ENCODE peak calls at places on chromosomes 11 and 22, in ten cellular contexts. S is fibroblast of lung, N is IMR-90, P is bronchial epithelial cell, T is OCI-LY7, K is ovary, Q is neural progenitor cell, X is psoas muscle, U is PC-9, W is heart right ventricle. G is an unnamed sample.

GRCh38 chr11:93196816-93197382 is 892 bp downstream of the SLC36A4 start:
- DNase-seq in S (no peak), N (peak; percentile 22), P (no peak), T (peak; percentile 8), K (no peak), Q (no peak), X (no peak), U (no peak), W (no peak), G (no peak)

GRCh38 chr11:46064221-46064620 is 57.0 kb downstream of the PHF21A start:
- DNase-seq in S (peak; percentile 55), N (peak; percentile 64), P (peak; percentile 55), T (no peak), K (no peak), Q (no peak), X (no peak), U (no peak), W (no peak), G (no peak)

GRCh38 chr11:57278721-57279095 is 41.7 kb upstream of the APLNR start:
- DNase-seq in S (no peak), N (no peak), P (no peak), T (no peak), K (no peak), Q (no peak), X (no peak), U (no peak), W (no peak), G (no peak)

GRCh38 chr11:514606-515005 is 7.6 kb upstream of the RNH1 start:
- DNase-seq in S (no peak), N (no peak), P (no peak), T (no peak), K (no peak), Q (no peak), X (no peak), U (no peak), W (no peak), G (no peak)

GRCh38 chr11:74749965-74750296 is 1.3 kb downstream of the RNF169 start:
- DNase-seq in S (no peak), N (no peak), P (no peak), T (peak; percentile 17), K (no peak), Q (no peak), X (no peak), U (no peak), W (no peak), G (no peak)

GRCh38 chr11:113947989-113948388 is 26.9 kb upstream of the HTR3A start:
- DNase-seq in S (no peak), N (no peak), P (no peak), T (peak; percentile 2), K (no peak), Q (no peak), X (no peak), U (no peak), W (no peak), G (no peak)

GRCh38 chr11:10669258-10670033 is 24.1 kb downstream of the IRAG1 start:
- DNase-seq in S (peak; percentile 62), N (peak; percentile 76), P (no peak), T (no peak), K (no peak), Q (no peak), X (peak; percentile 38), U (no peak), W (no peak), G (peak; percentile 85)

GRCh38 chr11:112748713-112749481 is 212.3 kb upstream of the NCAM1 start:
- DNase-seq in S (no peak), N (no peak), P (no peak), T (no peak), K (peak; percentile 36), Q (no peak), X (no peak), U (no peak), W (no peak), G (no peak)

GRCh38 chr11:2529636-2530035 is 84.8 kb downstream of the KCNQ1 start:
- DNase-seq in S (no peak), N (no peak), P (no peak), T (no peak), K (peak; percentile 16), Q (no peak), X (peak; percentile 8), U (no peak), W (no peak), G (no peak)

GRCh38 chr11:118572075-118572913 is at the start of gene ARCN1:
- DNase-seq in S (peak; percentile 75), N (peak; percentile 73), P (peak; percentile 46), T (peak; percentile 90), K (peak; percentile 86), Q (peak; percentile 92), X (peak; percentile 78), U (peak; percentile 56), W (peak; percentile 81), G (no peak)

GRCh38 chr11:73271936-73272679 is at the start of gene P2RY6:
- DNase-seq in S (peak; percentile 59), N (peak; percentile 60), P (peak; percentile 89), T (no peak), K (no peak), Q (no peak), X (peak; percentile 42), U (peak; percentile 84), W (no peak), G (no peak)

GRCh38 chr11:65578134-65578533 is 2.3 kb downstream of the EHBP1L1 start:
- DNase-seq in S (no peak), N (no peak), P (no peak), T (no peak), K (peak; percentile 27), Q (no peak), X (no peak), U (no peak), W (no peak), G (no peak)

GRCh38 chr11:65578667-65579066 is 2.8 kb downstream of the EHBP1L1 start:
- DNase-seq in S (no peak), N (no peak), P (no peak), T (no peak), K (no peak), Q (no peak), X (no peak), U (no peak), W (no peak), G (no peak)

GRCh38 chr11:65580756-65581155 is 4.9 kb downstream of the EHBP1L1 start:
- DNase-seq in S (no peak), N (no peak), P (no peak), T (no peak), K (no peak), Q (no peak), X (no peak), U (no peak), W (no peak), G (no peak)

GRCh38 chr11:65580031-65580692 is 4.3 kb downstream of the EHBP1L1 start:
- DNase-seq in S (no peak), N (no peak), P (no peak), T (no peak), K (peak; percentile 34), Q (no peak), X (no peak), U (no peak), W (no peak), G (no peak)

DNA sequence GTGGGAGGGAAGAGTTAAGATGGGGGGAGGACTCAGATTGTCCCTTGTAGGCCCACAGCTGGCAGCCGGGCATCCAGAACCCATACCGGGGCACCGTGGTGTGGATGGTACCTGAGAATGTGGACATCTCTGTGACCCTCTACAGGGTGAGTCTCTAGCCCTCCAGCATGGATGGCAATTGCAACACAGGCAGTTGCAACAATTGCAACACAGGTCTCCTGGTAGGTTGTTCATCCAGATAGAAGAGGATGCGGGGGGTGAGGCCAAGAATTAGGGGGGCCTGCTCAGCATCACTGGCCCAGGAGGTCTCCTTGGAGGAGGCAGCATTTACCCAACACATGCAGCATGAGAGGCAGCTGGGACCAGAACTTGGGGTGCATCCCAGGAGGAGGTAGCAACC is 3.4 kb downstream of the EHBP1L1 start:
- DNase-seq in S (no peak), N (no peak), P (no peak), T (no peak), K (no peak), Q (no peak), X (no peak), U (no peak), W (no peak), G (no peak)
- H3K36me3 ChIP-seq in S (peaks cover 26% of the 10 kb centered on the region), N (peaks cover 33% of the 10 kb centered on the region), P (peaks cover 34% of the 10 kb centered on the region), T (peaks cover 22% of the 10 kb centered on the region), K (no peaks in the 10 kb centered on the region), Q (no peaks in the 10 kb centered on the region), X (peaks cover 60% of the 10 kb centered on the region), U (no peaks in the 10 kb centered on the region), W (no peaks in the 10 kb centered on the region), G (peaks cover 28% of the 10 kb centered on the region)

GRCh38 chr22:31399211-31400022 is at the start of gene DRG1:
- DNase-seq in S (peak; percentile 92), N (peak; percentile 92), P (peak; percentile 86), T (peak; percentile 97), K (peak; percentile 98), Q (peak; percentile 97), X (peak; percentile 98), U (peak; percentile 95), W (peak; percentile 98), G (peak; percentile 77)
- TF ChIP-seq CTCF in S (no peak), N (no peak), P (no peak), T (no peak), K (no peak), Q (no peak), X (no peak), U (no peak), W (no peak), G (no peak)

GRCh38 chr11:122102426-122102825 is 13.6 kb downstream of the BLID start:
- DNase-seq in S (peak; percentile 63), N (peak; percentile 54), P (peak; percentile 13), T (no peak), K (no peak), Q (no peak), X (no peak), U (no peak), W (no peak), G (no peak)
- H3K4me3 ChIP-seq in S (peak overlapping the region; percentile 92), N (peak overlapping the region; percentile 91), P (no peak overlapping the region), T (no peak overlapping the region), K (no peak overlapping the region), Q (no peak overlapping the region), X (no peak overlapping the region), U (no peak overlapping the region), W (no peak overlapping the region), G (peak overlapping the region; percentile 68)

DNA sequence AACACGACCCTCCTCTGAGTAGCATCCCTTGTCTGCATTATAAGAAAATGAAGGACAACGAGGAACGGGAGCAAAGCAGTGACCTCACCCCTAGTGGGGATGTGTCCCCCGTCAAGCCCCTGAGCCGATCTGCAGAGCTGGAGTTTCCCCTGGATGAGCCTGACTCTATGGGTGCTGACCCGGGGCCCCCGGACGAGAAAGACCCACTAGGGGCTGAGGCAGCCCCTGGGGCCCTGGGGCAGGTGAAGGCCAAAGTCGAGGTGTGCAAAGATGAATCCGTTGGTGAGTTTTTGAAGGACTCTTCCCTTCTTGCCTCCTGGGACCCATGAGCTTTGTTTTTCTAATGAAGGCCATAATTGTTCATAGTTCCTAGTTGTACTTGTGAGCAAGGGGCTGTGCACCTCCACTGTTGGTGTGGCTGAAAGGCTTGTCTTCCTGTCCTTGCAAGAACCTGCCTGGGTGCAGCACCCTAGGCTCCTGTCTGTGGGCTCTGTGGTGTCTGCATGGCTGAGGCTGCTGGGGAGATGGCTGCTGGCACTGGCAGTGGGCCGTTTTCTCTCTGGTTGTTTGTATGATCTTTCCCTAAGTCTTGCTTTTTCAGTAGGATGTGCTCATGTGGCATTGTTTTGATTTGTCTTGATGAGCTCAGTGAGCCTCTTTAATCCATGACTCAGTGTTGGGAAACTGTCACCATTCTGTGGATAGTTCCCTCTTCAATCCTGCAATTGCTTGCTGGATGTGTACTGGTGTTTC is 10.1 kb downstream of the DGCR8 start:
- DNase-seq in S (no peak), N (peak; percentile 77), P (no peak), T (no peak), K (no peak), Q (no peak), X (no peak), U (no peak), W (no peak), G (no peak)
- H3K36me3 ChIP-seq in S (peaks cover 45% of the 10 kb centered on the region), N (peaks cover 85% of the 10 kb centered on the region), P (peaks cover 63% of the 10 kb centered on the region), T (peaks cover 97% of the 10 kb centered on the region), K (peaks cover 2% of the 10 kb centered on the region), Q (peaks cover 7% of the 10 kb centered on the region), X (peaks cover 92% of the 10 kb centered on the region), U (no peaks in the 10 kb centered on the region), W (peaks cover 14% of the 10 kb centered on the region), G (peaks cover 62% of the 10 kb centered on the region)